ENCODE peak calls at places on chromosomes 11 and 22, in seven cellular contexts. T is body of pancreas, C is BE2C, Q is IMR-90, V is coronary artery, Z is right atrium auricular region, M is PC-9. K is an unnamed sample.

GRCh38 chr22:20741634-20742581 is 32.0 kb upstream of the SERPIND1 start:
- DNase-seq in T (peak; percentile 60), C (peak; percentile 43), Q (peak; percentile 13), V (no peak), Z (no peak), M (no peak), K (peak; percentile 40)

GRCh38 chr11:110903830-110904229 is 191.6 kb upstream of the ARHGAP20 start:
- DNase-seq in T (no peak), C (no peak), Q (peak; percentile 75), V (no peak), Z (no peak), M (no peak), K (peak; percentile 36)

GRCh38 chr22:17772963-17773605 is 1.2 kb downstream of the BID start:
- DNase-seq in T (no peak), C (no peak), Q (peak; percentile 56), V (no peak), Z (no peak), M (peak; percentile 73), K (peak; percentile 32)

GRCh38 chr11:97894978-97895377 is 1125.8 kb upstream of the CNTN5 start:
- DNase-seq in T (no peak), C (no peak), Q (no peak), V (no peak), Z (no peak), M (no peak), K (no peak)

GRCh38 chr11:20089796-20090653 is 70.2 kb downstream of the DBX1 start:
- DNase-seq in T (peak; percentile 68), C (no peak), Q (peak; percentile 71), V (no peak), Z (no peak), M (no peak), K (peak; percentile 71)

GRCh38 chr11:7532395-7532794 is 18.6 kb downstream of the PPFIBP2 start:
- DNase-seq in T (no peak), C (no peak), Q (no peak), V (peak; percentile 62), Z (no peak), M (no peak), K (no peak)

GRCh38 chr22:24768537-24769374 is 5.8 kb downstream of the PIWIL3 start:
- DNase-seq in T (peak; percentile 83), C (peak; percentile 81), Q (peak; percentile 76), V (no peak), Z (peak; percentile 64), M (peak; percentile 43), K (peak; percentile 71)

GRCh38 chr11:61067782-61068181 is 34.5 kb upstream of the CD5 start:
- DNase-seq in T (peak; percentile 2), C (no peak), Q (no peak), V (no peak), Z (no peak), M (no peak), K (no peak)

GRCh38 chr11:18617688-18618340 is 16.3 kb downstream of the SPTY2D1 start:
- DNase-seq in T (no peak), C (no peak), Q (peak; percentile 71), V (peak; percentile 14), Z (no peak), M (no peak), K (peak; percentile 57)

GRCh38 chr11:30585067-30585891 is 874 bp downstream of the MPPED2 start:
- DNase-seq in T (peak; percentile 43), C (no peak), Q (no peak), V (no peak), Z (no peak), M (no peak), K (no peak)

GRCh38 chr22:37641251-37641949 is 1.9 kb downstream of the SH3BP1 start:
- DNase-seq in T (no peak), C (no peak), Q (no peak), V (no peak), Z (no peak), M (peak; percentile 48), K (no peak)

GRCh38 chr11:69721745-69722144 is 17.9 kb upstream of the FGF19 start:
- DNase-seq in T (peak; percentile 21), C (no peak), Q (no peak), V (no peak), Z (no peak), M (no peak), K (no peak)
- TF ChIP-seq CTCF in T (peak; percentile 26), C (peak; percentile 51), Q (peak; percentile 45), V (no peak), Z (no peak), M (peak; percentile 67), K (no peak)

DNA sequence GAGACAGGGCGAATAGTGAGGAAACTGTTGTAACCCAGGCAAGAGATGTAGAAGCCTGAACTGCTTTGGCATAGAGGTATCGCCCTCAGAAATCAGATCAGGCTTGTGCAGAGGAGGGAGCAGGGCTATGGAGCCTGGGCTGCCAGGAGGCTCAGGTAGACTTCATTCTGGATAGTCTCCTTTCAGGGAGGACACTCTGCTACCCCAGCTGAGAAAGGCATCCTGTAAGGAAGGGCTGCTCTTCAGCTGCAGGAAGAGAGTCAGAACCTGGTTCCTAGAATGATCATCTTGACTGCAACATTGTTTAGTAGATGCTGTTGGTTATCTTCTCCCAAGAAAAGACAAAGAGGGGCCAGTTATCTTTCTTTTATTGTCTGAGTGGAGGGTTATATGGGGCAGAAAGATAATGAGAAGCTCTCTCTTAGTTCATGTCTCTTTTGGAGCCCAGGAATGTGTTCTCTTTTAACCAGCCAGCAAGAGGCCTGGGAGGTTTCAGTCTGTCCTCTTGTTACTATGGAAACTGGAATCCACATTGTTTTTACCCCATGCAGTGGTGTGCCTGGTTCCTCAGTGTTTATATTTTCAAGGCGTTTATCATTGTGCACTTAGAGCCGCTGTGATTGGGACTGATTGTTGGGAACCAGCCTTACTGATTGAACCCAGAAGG is 95.7 kb downstream of the STIM1 start:
- DNase-seq in T (no peak), C (no peak), Q (peak; percentile 81), V (no peak), Z (no peak), M (no peak), K (peak; percentile 82)
- H3K4me3 ChIP-seq in T (no peak overlapping the region), C (no peak overlapping the region), Q (no peak overlapping the region), V (no peak overlapping the region), Z (no peak overlapping the region), M (no peak overlapping the region), K (no peak overlapping the region)

GRCh38 chr11:70205049-70205725 is 2.1 kb downstream of the FADD start:
- DNase-seq in T (no peak), C (no peak), Q (peak; percentile 26), V (no peak), Z (no peak), M (no peak), K (peak; percentile 28)
- TF ChIP-seq CTCF in T (no peak), C (no peak), Q (no peak), V (no peak), Z (no peak), M (no peak), K (no peak)

GRCh38 chr11:115221461-115222069 is 282.6 kb downstream of the CADM1 start:
- DNase-seq in T (no peak), C (no peak), Q (no peak), V (no peak), Z (no peak), M (no peak), K (no peak)
- H3K4me3 ChIP-seq in T (no peak overlapping the region), C (no peak overlapping the region), Q (no peak overlapping the region), V (no peak overlapping the region), Z (no peak overlapping the region), M (no peak overlapping the region), K (no peak overlapping the region)

GRCh38 chr22:30612789-30613188 is 5.8 kb downstream of the TCN2 start:
- DNase-seq in T (no peak), C (no peak), Q (no peak), V (no peak), Z (no peak), M (no peak), K (no peak)
- TF ChIP-seq CTCF in T (no peak), C (no peak), Q (no peak), V (no peak), Z (no peak), M (no peak), K (no peak)

DNA sequence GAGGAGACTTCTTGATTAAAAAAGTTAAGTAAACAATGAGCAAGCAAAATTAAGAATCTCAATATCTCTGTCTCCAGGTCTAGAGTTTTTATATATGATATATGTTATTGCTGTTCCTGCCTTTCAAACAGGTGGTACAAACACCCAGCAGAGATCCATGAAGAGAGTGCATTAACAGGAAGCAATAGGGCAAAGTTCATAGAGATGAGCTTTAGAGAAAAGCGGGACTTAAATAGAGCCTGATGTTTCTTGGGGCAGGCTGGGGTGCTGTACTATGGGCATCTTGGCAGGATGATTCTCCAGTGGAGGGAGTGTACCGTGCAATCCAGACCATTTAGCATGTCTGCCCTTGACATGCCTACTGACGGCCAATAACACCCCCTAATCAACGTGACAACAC is 6.8 kb downstream of the MAPK1 start:
- DNase-seq in T (no peak), C (no peak), Q (no peak), V (no peak), Z (no peak), M (no peak), K (no peak)
- H3K4me3 ChIP-seq in T (no peak overlapping the region), C (no peak overlapping the region), Q (no peak overlapping the region), V (no peak overlapping the region), Z (no peak overlapping the region), M (no peak overlapping the region), K (no peak overlapping the region)

GRCh38 chr11:12170984-12171383 is 60.6 kb downstream of the MICAL2 start:
- DNase-seq in T (no peak), C (no peak), Q (peak; percentile 49), V (peak; percentile 83), Z (peak; percentile 81), M (no peak), K (peak; percentile 92)
- TF ChIP-seq CTCF in T (no peak), C (no peak), Q (no peak), V (no peak), Z (no peak), M (no peak), K (no peak)

GRCh38 chr22:43740587-43741270 is 71.4 kb downstream of the EFCAB6 start:
- DNase-seq in T (no peak), C (no peak), Q (no peak), V (no peak), Z (no peak), M (no peak), K (no peak)
- H3K4me3 ChIP-seq in T (no peak overlapping the region), C (no peak overlapping the region), Q (no peak overlapping the region), V (no peak overlapping the region), Z (no peak overlapping the region), M (no peak overlapping the region), K (no peak overlapping the region)

K was measured in cardiac fibroblast.